ENCODE peak calls at places on chromosomes 2 and 18, in six cellular contexts. Q is A549, D is GM12878, S is HEK293T, W is HepG2, C is IMR-90. P is an unnamed sample.

GRCh38 chr2:200302940-200303727 is 3.4 kb upstream of the SPATS2L start:
- DNase-seq in Q (peak), D (no peak), S (no peak), W (peak), C (peak), P (no peak)

GRCh38 chr2:47253440-47253839 is 98.3 kb upstream of the STPG4 start:
- DNase-seq in Q (no peak), D (no peak), S (no peak), W (peak), C (no peak), P (no peak)

GRCh38 chr2:196510246-196510645 is 129.3 kb upstream of the CCDC150 start:
- DNase-seq in Q (no peak), D (no peak), S (no peak), W (no peak), C (no peak), P (no peak)

GRCh38 chr2:197130318-197130717 is 180.3 kb downstream of the ANKRD44 start:
- DNase-seq in Q (no peak), D (peak), S (no peak), W (no peak), C (no peak), P (no peak)

GRCh38 chr2:100017633-100018032 is 124.8 kb downstream of the AFF3 start:
- DNase-seq in Q (no peak), D (no peak), S (no peak), W (no peak), C (peak), P (no peak)

GRCh38 chr18:3014501-3015202 is 1.7 kb upstream of the LPIN2 start:
- DNase-seq in Q (no peak), D (no peak), S (no peak), W (no peak), C (no peak), P (no peak)

GRCh38 chr2:113324684-113325160 is 46.0 kb upstream of the PAX8 start:
- DNase-seq in Q (peak), D (no peak), S (peak), W (no peak), C (peak), P (peak)

GRCh38 chr2:72755647-72756423 is 70.0 kb downstream of the EXOC6B start:
- DNase-seq in Q (no peak), D (no peak), S (no peak), W (peak), C (peak), P (no peak)

GRCh38 chr2:238601433-238602222 is 174.9 kb downstream of the ASB1 start:
- DNase-seq in Q (no peak), D (no peak), S (no peak), W (no peak), C (peak), P (no peak)

GRCh38 chr2:172931923-172932520 is 143.6 kb upstream of the MAP3K20 start:
- DNase-seq in Q (peak), D (no peak), S (peak), W (peak), C (peak), P (peak)

GRCh38 chr2:141423212-141423611 is 707.6 kb downstream of the LRP1B start:
- DNase-seq in Q (no peak), D (no peak), S (no peak), W (no peak), C (no peak), P (no peak)

GRCh38 chr2:200171761-200172482 is 134.6 kb upstream of the SPATS2L start:
- DNase-seq in Q (no peak), D (no peak), S (no peak), W (no peak), C (peak), P (peak)

DNA sequence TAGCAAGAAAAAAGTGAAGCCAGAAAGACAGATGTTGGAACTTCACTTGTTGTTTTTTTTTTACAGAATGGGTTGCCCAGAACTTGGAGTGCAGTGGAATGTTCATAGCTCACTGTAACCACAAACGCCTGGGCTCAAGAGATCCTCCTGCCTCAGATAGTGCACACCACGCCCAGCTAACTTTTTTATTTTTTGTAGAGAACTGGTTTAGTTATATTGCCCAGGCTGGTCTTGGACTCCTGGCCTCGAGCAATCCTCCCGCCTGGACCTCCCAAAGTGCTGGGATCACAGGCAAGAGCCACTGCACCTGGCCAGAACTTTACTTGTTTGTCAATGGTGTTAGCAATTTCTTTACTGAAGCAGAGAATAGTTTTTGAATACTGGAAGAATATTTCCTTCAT is 11.9 kb upstream of the ASPRV1 start:
- DNase-seq in Q (no peak), D (no peak), S (no peak), W (no peak), C (peak), P (peak)
- TF ChIP-seq BHLHE40 in Q (no peak), D (no peak), S (no peak), W (no peak), C (no peak), P (no peak)

GRCh38 chr18:5853253-5853652 is 42.1 kb downstream of the TMEM200C start:
- DNase-seq in Q (no peak), D (no peak), S (no peak), W (no peak), C (no peak), P (no peak)
- TF ChIP-seq BHLHE40 in Q (no peak), D (no peak), S (no peak), W (no peak), C (no peak), P (no peak)

GRCh38 chr18:45940724-45941123 is 26.4 kb downstream of the EPG5 start:
- DNase-seq in Q (no peak), D (no peak), S (no peak), W (no peak), C (peak), P (no peak)
- TF ChIP-seq BHLHE40 in Q (no peak), D (no peak), S (no peak), W (no peak), C (no peak), P (no peak)

DNA sequence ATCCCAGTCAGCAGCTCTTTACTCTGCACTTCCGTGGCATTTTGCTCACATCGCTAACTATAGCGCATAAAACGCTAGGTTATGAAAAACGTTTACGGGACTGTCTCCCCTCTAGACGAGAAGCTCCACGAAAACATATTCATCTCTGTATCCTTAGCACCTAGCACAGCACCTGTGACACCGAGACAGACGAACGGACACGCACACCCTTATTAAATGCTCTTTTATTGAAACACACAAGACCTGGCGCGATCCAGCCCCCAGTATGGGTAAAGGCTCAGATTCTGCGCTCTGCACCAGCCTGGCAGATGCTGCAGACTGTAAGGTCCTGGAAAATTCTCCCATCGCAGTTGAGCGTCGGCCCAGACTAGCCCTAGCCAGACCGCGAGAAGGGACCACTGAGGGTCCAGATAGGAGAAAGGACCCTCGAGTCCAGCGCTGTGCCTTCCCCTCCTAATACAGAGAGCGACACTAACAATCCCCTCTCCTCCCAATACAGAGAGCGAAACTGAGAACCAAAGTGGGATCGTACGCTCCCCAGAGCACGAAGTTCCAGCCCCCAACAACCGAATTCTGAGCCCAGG is 638 bp downstream of the NBAS start:
- DNase-seq in Q (peak), D (no peak), S (peak), W (peak), C (peak), P (no peak)
- TF ChIP-seq BHLHE40 in Q (no peak), D (no peak), S (no peak), W (no peak), C (no peak), P (no peak)

DNA sequence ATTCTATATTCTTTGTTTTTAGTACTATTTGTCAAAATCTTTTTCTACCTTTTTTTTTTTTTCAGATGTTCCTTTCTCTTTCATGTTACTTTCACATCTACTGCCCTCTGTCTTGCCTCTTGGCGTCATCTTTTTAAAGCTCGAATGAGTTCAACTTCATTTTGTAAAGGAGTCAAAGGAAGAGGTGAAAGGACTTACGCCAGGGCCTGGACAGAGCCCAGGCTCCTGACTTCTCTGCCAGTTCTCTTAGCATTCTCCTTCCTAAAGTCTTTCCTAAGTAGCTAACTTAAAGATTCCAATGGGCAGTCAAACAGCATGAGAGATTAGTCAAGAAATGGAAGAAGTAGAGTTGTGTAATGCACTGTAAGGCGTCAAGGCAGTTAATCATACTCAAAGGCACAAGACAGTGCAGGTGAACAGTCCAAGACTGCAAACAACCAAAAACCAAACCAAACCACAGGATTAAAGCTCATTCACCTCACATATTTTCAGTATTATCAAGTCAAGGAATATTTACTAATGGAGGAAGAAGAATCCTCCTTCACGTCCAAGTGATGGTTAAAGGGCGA is 301.7 kb downstream of the TCF4 start:
- DNase-seq in Q (no peak), D (no peak), S (no peak), W (no peak), C (no peak), P (no peak)
- TF ChIP-seq BHLHE40 in Q (no peak), D (no peak), S (no peak), W (no peak), C (no peak), P (no peak)

DNA sequence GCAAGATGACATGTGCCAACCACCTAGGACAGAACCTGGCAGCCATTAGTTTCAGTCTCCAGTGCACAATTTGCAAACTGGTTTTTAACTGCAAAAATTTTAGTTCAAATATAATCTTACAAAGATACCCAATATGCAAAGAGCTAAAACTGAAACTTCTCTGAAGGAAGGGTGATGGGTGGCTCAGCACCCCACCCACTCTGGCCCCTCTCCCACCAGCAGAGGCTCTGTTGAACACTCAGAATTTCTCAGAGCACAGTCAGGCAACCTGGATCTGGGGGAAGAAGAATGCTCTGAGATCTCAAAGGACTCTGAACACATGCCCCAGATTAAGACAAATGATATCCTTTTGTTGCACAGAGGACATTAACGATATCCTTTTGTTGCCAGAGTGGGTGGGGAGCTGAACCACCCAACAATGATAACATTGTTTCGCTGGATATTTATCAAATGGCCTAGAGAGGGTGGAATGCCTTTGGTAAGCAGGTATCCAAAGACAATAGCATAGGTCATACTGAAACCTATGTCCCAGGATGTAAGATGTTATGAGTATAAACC is 104.7 kb downstream of the LBH start:
- DNase-seq in Q (no peak), D (no peak), S (no peak), W (no peak), C (no peak), P (no peak)
- TF ChIP-seq BHLHE40 in Q (no peak), D (no peak), S (no peak), W (no peak), C (no peak), P (no peak)

GRCh38 chr2:205775091-205775876 is 93.0 kb downstream of the NRP2 start:
- DNase-seq in Q (no peak), D (no peak), S (no peak), W (no peak), C (peak), P (no peak)
- TF ChIP-seq BHLHE40 in Q (no peak), D (no peak), S (no peak), W (no peak), C (no peak), P (no peak)

DNA sequence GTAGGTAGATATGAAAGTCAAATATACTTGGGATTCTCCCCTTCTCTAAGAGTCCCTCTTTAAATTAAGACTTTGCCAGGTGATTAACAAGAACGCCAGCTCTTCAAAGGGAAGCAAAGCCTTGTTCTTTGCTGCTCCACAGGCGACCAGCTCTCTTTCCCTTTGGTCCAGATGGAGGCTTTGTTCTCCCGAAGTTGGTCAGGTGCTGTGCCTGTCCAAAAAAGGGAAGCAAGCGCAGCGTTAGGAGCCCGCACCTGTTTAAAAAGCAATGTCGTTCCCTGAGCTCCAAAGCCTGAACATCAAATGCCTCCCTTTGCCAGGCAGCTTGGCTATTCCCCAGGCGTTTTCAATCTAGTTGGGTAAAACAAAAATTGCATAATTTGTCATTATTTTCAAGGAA is 1913.1 kb upstream of the PIK3C3 start:
- DNase-seq in Q (no peak), D (no peak), S (no peak), W (no peak), C (no peak), P (no peak)
- TF ChIP-seq BHLHE40 in Q (no peak), D (no peak), S (no peak), W (no peak), C (no peak), P (no peak)